ENCODE peak calls at places on chromosomes 16 and 17, in five cellular contexts. J, Y, A, F and B are unnamed samples.
A peak's percentile ranks its signal among the peaks of the same experiment; 100 is the strongest.

GRCh38 chr17:69539781-69540319 is 125.4 kb downstream of the MAP2K6 start:
- DNase-seq in Y (no peak), A (peak; percentile 42), F (no peak), J (peak; percentile 62), B (peak; percentile 25)

GRCh38 chr17:7356072-7356549 is 1.2 kb downstream of the TMEM95 start:
- DNase-seq in Y (peak; percentile 90), A (peak; percentile 79), F (peak; percentile 76), J (peak; percentile 90), B (peak; percentile 38)

GRCh38 chr17:21161498-21162393 is 35.0 kb downstream of the DHRS7B start:
- DNase-seq in Y (no peak), F (no peak), A (peak; percentile 82), J (no peak), B (peak; percentile 16)

GRCh38 chr16:17318200-17318599 is 152.6 kb downstream of the XYLT1 start:
- DNase-seq in A (peak; percentile 67), J (peak; percentile 40), Y (no peak), F (no peak), B (no peak)

GRCh38 chr16:1884155-1884760 is 12.3 kb upstream of the MEIOB start:
- DNase-seq in A (peak; percentile 34), F (no peak), Y (no peak), J (no peak), B (peak; percentile 14)

GRCh38 chr17:7886227-7887037 is 2.2 kb upstream of the CHD3 start:
- DNase-seq in F (peak; percentile 29), A (peak; percentile 55), Y (peak; percentile 78), J (peak; percentile 64), B (peak; percentile 21)

GRCh38 chr17:14302421-14303099 is 1.7 kb downstream of the HS3ST3B1 start:
- DNase-seq in A (peak; percentile 96), J (peak; percentile 95), Y (peak; percentile 86), F (peak; percentile 82), B (peak; percentile 68)

GRCh38 chr17:60390881-60391418 is 983 bp downstream of the USP32 start:
- DNase-seq in J (peak; percentile 49), Y (no peak), F (peak; percentile 23), A (peak; percentile 68), B (peak; percentile 24)

GRCh38 chr17:3963214-3964201 is 729 bp downstream of the ATP2A3 start:
- DNase-seq in F (no peak), J (no peak), A (no peak), Y (no peak), B (no peak)

GRCh38 chr17:16122697-16123434 is 92.5 kb downstream of the NCOR1 start:
- DNase-seq in A (no peak), F (no peak), J (no peak), Y (no peak), B (no peak)

GRCh38 chr17:76200354-76200753 is 39.9 kb downstream of the RNF157 start:
- DNase-seq in A (no peak), F (no peak), Y (no peak), J (no peak), B (no peak)

GRCh38 chr16:83692224-83692623 is 115.6 kb upstream of the HSBP1 start:
- DNase-seq in Y (no peak), F (no peak), A (no peak), J (no peak), B (no peak)

GRCh38 chr16:35364263-35364662 is 1904.9 kb downstream of the TP53TG3F start:
- DNase-seq in Y (no peak), A (no peak), F (no peak), J (no peak), B (no peak)

GRCh38 chr16:1620391-1620790 is 8.2 kb downstream of the CRAMP1 start:
- DNase-seq in F (no peak), Y (no peak), J (no peak), A (no peak), B (no peak)

GRCh38 chr17:78486228-78486802 is 90.9 kb downstream of the DNAH17 start:
- DNase-seq in J (no peak), Y (no peak), F (no peak), A (no peak), B (no peak)

GRCh38 chr17:20028436-20028835 is 19.3 kb downstream of the SPECC1 start:
- DNase-seq in A (peak; percentile 20), F (no peak), Y (no peak), J (no peak), B (no peak)

GRCh38 chr17:74604200-74604599 is 12.1 kb upstream of the CD300LD start:
- DNase-seq in Y (no peak), A (no peak), J (no peak), F (no peak), B (no peak)

DNA sequence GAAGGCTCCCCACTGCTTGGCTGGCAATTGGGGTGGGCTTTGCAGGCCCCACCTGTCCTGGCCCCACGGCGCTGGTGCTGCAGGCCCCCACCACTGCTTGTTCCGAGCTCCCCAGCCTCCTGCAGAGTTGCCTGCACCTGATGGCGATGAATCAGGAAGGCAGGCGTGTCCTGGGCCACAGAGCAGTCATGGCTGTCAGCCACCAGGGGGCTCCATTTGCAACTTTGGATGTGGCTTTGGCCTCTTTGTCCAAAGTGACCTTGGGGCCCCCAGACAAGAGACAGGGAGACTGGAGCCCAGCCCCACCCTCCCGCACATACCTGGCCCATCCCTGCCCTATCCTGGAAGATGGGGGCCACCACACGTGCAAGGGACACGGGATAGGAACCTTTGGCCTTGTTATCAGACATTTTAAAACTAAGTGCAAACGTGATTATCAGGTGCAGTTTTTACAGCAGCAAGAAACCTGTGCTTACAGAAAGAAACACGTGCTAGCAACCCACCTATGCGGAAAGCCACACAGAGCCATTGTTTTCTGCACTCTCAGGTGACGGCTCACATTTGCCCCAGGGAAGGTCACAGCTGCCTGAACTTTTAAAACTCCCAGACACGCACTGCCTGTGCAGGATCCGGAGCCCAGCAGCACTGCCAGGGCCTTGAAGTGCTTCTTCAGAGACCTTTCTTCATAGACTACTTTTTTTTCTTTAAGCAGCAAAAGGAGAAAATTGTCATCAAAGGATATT is at the start of gene DNASE1:
- DNase-seq in A (peak; percentile 77), J (peak; percentile 93), F (peak; percentile 51), Y (peak; percentile 71), B (peak; percentile 28)
- H3K27ac ChIP-seq in A (no peak within 1 kb of the TSS), J (peak within 1 kb of the TSS; percentile 98), F (no peak within 1 kb of the TSS), Y (no peak within 1 kb of the TSS), B (no peak within 1 kb of the TSS)

GRCh38 chr16:81035398-81035974 is at the start of gene ATMIN:
- DNase-seq in F (peak; percentile 89), Y (peak; percentile 89), J (peak; percentile 97), A (peak; percentile 96), B (peak; percentile 52)

GRCh38 chr16:81035975-81036750 is 521 bp downstream of the ATMIN start:
- DNase-seq in A (peak; percentile 69), J (peak; percentile 67), F (peak; percentile 17), Y (peak; percentile 72), B (peak; percentile 6)

GRCh38 chr16:81040837-81041236 is 5.2 kb downstream of the ATMIN start:
- DNase-seq in Y (no peak), A (no peak), J (no peak), F (peak; percentile 27), B (no peak)

GRCh38 chr16:81041696-81042095 is 6.1 kb downstream of the ATMIN start:
- DNase-seq in A (no peak), F (no peak), J (no peak), Y (no peak), B (no peak)

DNA sequence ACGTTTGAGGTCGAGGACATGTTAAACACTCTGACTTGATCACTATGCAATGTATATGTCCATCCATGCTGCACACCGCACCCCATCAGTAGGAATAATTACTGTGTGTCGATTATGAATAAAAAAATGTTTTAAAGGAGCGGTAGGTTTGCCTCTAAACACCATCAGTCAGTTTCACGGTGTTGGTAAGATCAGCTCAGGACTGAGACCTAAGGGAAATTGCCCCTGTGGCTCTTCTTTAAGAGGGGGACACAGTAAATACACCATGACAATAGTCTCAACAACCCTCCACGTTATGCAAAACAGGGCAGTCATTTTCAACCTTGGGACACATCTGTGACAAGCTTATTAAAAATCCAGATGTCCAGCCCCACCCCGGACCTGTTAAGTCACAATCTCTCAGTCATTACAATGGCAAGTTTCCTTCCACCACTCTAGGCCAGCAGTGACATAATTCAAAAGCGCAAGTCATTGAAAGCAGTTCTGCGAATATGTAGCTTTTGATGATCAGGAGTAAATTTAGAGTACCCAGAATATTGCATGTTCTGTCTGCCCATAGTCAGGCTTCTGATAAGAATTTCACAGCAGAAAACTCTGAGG is 1.2 kb downstream of the ATMIN start:
- DNase-seq in J (peak; percentile 17), A (peak; percentile 66), Y (no peak), F (no peak), B (no peak)
- H3K4me3 ChIP-seq in J (peak overlapping the region; percentile 87), A (peak overlapping the region; percentile 78), Y (peak overlapping the region; percentile 84), F (peak overlapping the region; percentile 89), B (peak overlapping the region; percentile 69)

DNA sequence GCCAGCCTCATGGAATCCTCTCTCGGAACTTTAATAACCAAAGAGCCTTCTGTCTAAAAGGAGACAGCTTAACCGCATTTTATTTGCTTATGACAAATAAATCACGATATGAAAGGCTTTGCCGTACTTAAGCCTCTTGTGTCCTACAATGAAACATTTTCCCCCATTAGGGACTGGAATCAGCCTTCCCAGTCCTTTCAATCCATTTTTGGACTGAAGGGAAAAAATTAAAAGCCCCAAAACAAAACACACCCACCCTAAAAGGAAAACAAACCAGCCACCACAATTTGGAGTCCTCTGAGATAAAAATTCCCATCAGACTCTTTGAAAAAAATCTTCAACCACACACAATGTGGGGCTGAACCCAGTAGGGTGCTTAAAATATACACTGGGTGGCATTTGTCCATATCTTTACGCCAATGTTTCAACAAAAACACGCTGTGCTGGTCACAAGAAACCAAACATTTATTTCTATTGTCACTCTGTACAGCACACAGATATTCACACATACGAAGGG is 3.0 kb downstream of the HOXB4 start:
- DNase-seq in A (no peak), Y (no peak), J (no peak), F (no peak), B (no peak)
- H3K27ac ChIP-seq in A (no peak overlapping the region), Y (peak overlapping the region; percentile 99), J (peak overlapping the region; percentile 68), F (no peak overlapping the region), B (no peak overlapping the region)

GRCh38 chr16:52547001-52547833 is at the start of gene TOX3:
- DNase-seq in Y (no peak), A (peak; percentile 1), F (no peak), J (peak; percentile 85), B (no peak)

GRCh38 chr16:52543654-52544053 is 3.3 kb downstream of the TOX3 start:
- DNase-seq in J (no peak), A (no peak), F (no peak), Y (no peak), B (no peak)

GRCh38 chr16:52545544-52546262 is 1.2 kb downstream of the TOX3 start:
- DNase-seq in J (peak; percentile 27), A (no peak), F (no peak), Y (no peak), B (no peak)

GRCh38 chr16:52546291-52546941 is 527 bp downstream of the TOX3 start:
- DNase-seq in J (peak; percentile 44), F (no peak), Y (no peak), A (peak; percentile 1), B (no peak)

DNA sequence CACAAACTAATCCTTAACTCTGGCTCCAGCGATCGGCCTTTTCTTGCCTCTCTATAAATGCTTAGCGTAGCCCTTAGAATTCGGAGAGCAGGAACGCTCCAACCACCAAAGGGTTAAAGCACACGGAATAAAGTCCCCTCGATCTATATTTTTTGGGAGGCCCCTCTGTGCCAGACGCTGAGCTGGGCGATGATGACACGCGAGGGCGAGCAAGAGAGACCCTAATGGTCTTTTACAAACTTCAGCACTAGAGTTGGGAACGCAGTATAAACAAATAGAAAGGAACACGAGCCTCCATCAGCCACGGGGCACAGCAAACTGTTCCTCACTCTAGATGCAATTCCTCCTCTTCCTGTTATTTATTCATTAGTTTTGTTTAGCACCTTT is 1.8 kb downstream of the TOX3 start:
- DNase-seq in A (peak; percentile 3), J (no peak), F (no peak), Y (no peak), B (no peak)
- H3K4me3 ChIP-seq in A (no peak overlapping the region), J (peak overlapping the region; percentile 74), F (peak overlapping the region; percentile 90), Y (peak overlapping the region; percentile 47), B (no peak overlapping the region)

GRCh38 chr16:11909653-11910551 is 5.9 kb downstream of the GSPT1 start:
- DNase-seq in A (peak; percentile 57), Y (no peak), J (peak; percentile 8), F (no peak), B (no peak)
- H3K27ac ChIP-seq in A (peak overlapping the region; percentile 17), Y (peak overlapping the region; percentile 97), J (peak overlapping the region; percentile 6), F (no peak overlapping the region), B (no peak overlapping the region)